ENCODE peak calls at places on chromosomes 3 and 15, in six cellular contexts. C is GM12865, G is fibroblast of mammary gland, A is LNCaP clone FGC, X is DND-41, Y is psoas muscle. I is an unnamed sample.

GRCh38 chr3:94413721-94414106 is 350.9 kb downstream of the NSUN3 start:
- DNase-seq in A (no peak), G (peak), Y (no peak), C (no peak), X (no peak), I (no peak)

GRCh38 chr3:31409389-31409788 is 123.3 kb upstream of the STT3B start:
- DNase-seq in Y (no peak), A (no peak), G (no peak), C (no peak), X (no peak), I (no peak)

GRCh38 chr3:121998030-121998580 is 23.9 kb downstream of the ILDR1 start:
- DNase-seq in C (peak), A (no peak), G (peak), X (no peak), Y (no peak), I (no peak)

GRCh38 chr15:84987949-84988624 is 6.4 kb downstream of the PDE8A start:
- DNase-seq in A (no peak), X (no peak), G (no peak), Y (no peak), C (no peak), I (no peak)

GRCh38 chr3:115581347-115582135 is 41.8 kb upstream of the GAP43 start:
- DNase-seq in C (no peak), G (peak), Y (peak), A (no peak), X (no peak), I (no peak)

GRCh38 chr15:57237282-57237642 is 139.0 kb upstream of the CGNL1 start:
- DNase-seq in A (no peak), G (no peak), Y (no peak), C (no peak), X (no peak), I (no peak)

GRCh38 chr3:4850928-4851265 is 128.3 kb upstream of the BHLHE40 start:
- DNase-seq in C (peak), X (no peak), A (no peak), Y (no peak), G (no peak), I (no peak)

GRCh38 chr15:65646486-65646885 is 24.7 kb downstream of the SLC24A1 start:
- DNase-seq in X (no peak), Y (no peak), C (no peak), A (no peak), G (peak), I (no peak)

GRCh38 chr15:85543741-85544155 is 163.3 kb downstream of the AKAP13 start:
- DNase-seq in A (peak), X (no peak), C (no peak), G (no peak), Y (peak), I (peak)

GRCh38 chr3:98726084-98726483 is 37.1 kb upstream of the ST3GAL6 start:
- DNase-seq in Y (no peak), X (no peak), A (no peak), G (no peak), C (no peak), I (no peak)

GRCh38 chr3:43001094-43001553 is 22.0 kb downstream of the GASK1A start:
- DNase-seq in Y (peak), A (peak), C (no peak), X (no peak), G (peak), I (peak)

GRCh38 chr15:48806151-48806550 is 4.7 kb downstream of the CEP152 start:
- DNase-seq in C (peak), A (no peak), G (peak), X (peak), Y (no peak), I (no peak)

GRCh38 chr3:27479816-27480543 is 4.2 kb downstream of the SLC4A7 start:
- DNase-seq in A (no peak), Y (no peak), G (no peak), X (no peak), C (no peak), I (no peak)

GRCh38 chr3:18670755-18671154 is 245.6 kb upstream of the SATB1 start:
- DNase-seq in X (no peak), G (no peak), A (no peak), Y (no peak), C (no peak), I (no peak)

GRCh38 chr3:193842832-193843446 is 249.9 kb downstream of the OPA1 start:
- DNase-seq in X (no peak), Y (no peak), G (no peak), C (no peak), A (no peak), I (no peak)

GRCh38 chr3:184040010-184040409 is 8.5 kb downstream of the HTR3D start:
- DNase-seq in G (peak), C (peak), Y (no peak), A (peak), X (no peak), I (no peak)

GRCh38 chr15:98954411-98954810 is 53.2 kb downstream of the PGPEP1L start:
- DNase-seq in C (no peak), Y (peak), G (peak), X (peak), A (peak), I (no peak)

GRCh38 chr3:194148383-194148782 is 12.4 kb downstream of the HES1 start:
- DNase-seq in Y (no peak), A (no peak), X (no peak), C (no peak), G (peak), I (no peak)

GRCh38 chr15:66935121-66935520 is 130.3 kb upstream of the SMAD3 start:
- DNase-seq in G (peak), C (no peak), A (no peak), X (no peak), Y (no peak), I (peak)

GRCh38 chr3:3119393-3119851 is 7.3 kb upstream of the TRNT1 start:
- DNase-seq in Y (no peak), X (no peak), C (peak), A (no peak), G (peak), I (no peak)

GRCh38 chr3:127568604-127569003 is 21.9 kb downstream of the TPRA1 start:
- DNase-seq in G (no peak), X (no peak), A (no peak), C (no peak), Y (no peak), I (no peak)

GRCh38 chr15:91887921-91888373 is 34.4 kb downstream of the SLCO3A1 start:
- DNase-seq in X (no peak), Y (no peak), A (no peak), C (no peak), G (peak), I (no peak)

GRCh38 chr15:31080618-31081017 is 20.9 kb downstream of the TRPM1 start:
- DNase-seq in Y (peak), A (no peak), C (no peak), G (no peak), X (no peak), I (peak)

DNA sequence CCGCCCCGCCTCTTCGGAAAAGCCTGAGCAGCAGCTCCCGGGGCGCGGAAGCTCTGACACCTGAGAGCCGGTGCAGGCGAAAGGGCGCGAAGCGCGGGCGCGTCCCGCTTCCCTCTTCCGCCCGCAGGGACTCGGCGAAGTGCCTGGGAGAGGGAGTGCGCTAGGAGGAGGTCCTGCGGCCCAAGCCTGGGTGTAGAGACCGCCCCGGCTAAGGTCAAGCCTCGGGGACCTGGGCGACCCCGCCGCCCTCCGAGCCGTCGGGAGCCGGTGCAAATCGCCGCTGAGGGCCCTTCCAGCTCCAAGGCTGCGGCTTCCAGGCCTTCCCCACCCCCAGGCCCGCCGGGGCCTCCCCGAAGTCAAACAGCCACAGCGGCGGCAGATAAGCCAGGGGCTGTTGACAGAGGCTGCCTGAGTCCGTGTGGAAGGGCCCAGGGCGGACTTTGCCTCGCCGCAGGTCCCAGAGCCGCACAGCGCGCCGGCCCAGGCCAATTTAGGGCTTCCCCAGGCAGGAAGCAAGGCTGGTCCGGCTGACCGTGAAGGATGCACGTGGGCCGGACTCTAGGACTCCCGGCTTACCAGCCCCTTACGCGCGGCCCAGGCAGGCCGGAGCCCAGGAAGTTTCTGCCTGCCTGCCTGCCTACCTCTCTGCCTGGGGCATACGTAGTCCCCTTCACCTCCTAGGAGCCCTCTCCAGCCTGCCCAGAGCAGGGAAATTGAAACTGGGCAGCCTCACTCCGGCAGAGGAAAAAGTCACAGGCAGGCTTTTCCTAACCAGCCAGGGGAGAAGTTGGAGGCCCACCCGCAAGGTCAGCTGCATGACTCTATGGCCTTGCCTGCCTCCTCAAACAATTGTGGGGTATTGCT is 2.3 kb downstream of the ITPKA start:
- DNase-seq in C (no peak), X (no peak), Y (peak), G (no peak), A (no peak), I (no peak)
- H3K4me3 ChIP-seq in C (peak), X (no peak), Y (peak), G (no peak), A (no peak), I (no peak)

GRCh38 chr3:125141596-125142417 is 70.7 kb downstream of the SLC12A8 start:
- DNase-seq in X (no peak), C (peak), A (no peak), Y (peak), G (no peak), I (peak)
- H3K4me3 ChIP-seq in X (no peak), C (peak), A (no peak), Y (peak), G (peak), I (peak)

GRCh38 chr3:52240059-52240885 is 1.3 kb upstream of the TWF2 start:
- DNase-seq in A (peak), G (peak), X (peak), Y (peak), C (peak), I (no peak)
- H3K4me3 ChIP-seq in A (peak), G (peak), X (peak), Y (peak), C (peak), I (peak)

GRCh38 chr3:106063909-106064308 is 195.1 kb upstream of the CBLB start:
- DNase-seq in X (no peak), A (no peak), C (no peak), G (no peak), Y (no peak), I (no peak)
- H3K4me3 ChIP-seq in X (no peak), A (no peak), C (no peak), G (no peak), Y (no peak), I (no peak)

DNA sequence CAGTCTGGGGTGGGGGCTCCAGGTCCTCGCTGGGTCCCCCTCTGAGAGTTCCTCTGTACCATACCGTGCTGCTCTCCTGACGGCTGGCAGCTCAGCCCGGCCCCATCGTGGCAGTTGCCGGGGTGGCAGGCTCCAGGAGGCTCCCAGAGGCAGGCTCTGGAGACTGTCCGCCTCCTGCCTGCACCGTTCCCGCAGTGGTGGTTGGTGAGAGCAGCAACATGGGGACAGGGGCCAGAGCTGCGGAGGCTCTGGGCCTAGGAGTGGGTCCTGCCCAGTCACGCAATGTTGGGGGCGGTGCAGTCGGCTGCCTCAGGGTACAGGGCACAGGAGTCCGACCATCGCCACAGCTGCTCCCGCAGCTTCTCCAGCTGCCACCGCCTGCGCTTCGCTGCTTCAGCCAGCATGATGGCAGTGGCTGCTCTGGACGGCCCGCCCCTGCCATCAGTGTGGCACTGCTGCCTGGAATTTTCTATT is 492.7 kb downstream of the AGBL1 start:
- DNase-seq in Y (no peak), X (no peak), C (no peak), G (no peak), A (no peak), I (peak)
- H3K4me3 ChIP-seq in Y (no peak), X (no peak), C (no peak), G (no peak), A (no peak), I (no peak)

GRCh38 chr3:123410149-123410515 is 38.8 kb downstream of the ADCY5 start:
- DNase-seq in A (no peak), G (no peak), X (no peak), Y (no peak), C (no peak), I (no peak)

GRCh38 chr3:123412076-123412475 is 36.8 kb downstream of the ADCY5 start:
- DNase-seq in C (no peak), Y (no peak), A (no peak), X (no peak), G (no peak), I (no peak)

GRCh38 chr3:123414958-123415792 is 33.7 kb downstream of the ADCY5 start:
- DNase-seq in C (no peak), G (no peak), A (no peak), X (no peak), Y (no peak), I (no peak)

GRCh38 chr3:123411340-123412040 is 37.4 kb downstream of the ADCY5 start:
- DNase-seq in Y (no peak), X (no peak), G (no peak), C (no peak), A (no peak), I (no peak)

GRCh38 chr3:123412811-123413588 is 35.9 kb downstream of the ADCY5 start:
- DNase-seq in X (no peak), Y (peak), G (no peak), A (no peak), C (no peak), I (no peak)
- H3K4me3 ChIP-seq in X (no peak), Y (no peak), G (no peak), A (no peak), C (no peak), I (no peak)

GRCh38 chr3:120057626-120058025 is 36.6 kb downstream of the GSK3B start:
- DNase-seq in G (no peak), A (no peak), Y (no peak), C (no peak), X (no peak), I (no peak)

GRCh38 chr3:120052685-120053084 is 41.6 kb downstream of the GSK3B start:
- DNase-seq in G (peak), C (no peak), Y (no peak), A (no peak), X (no peak), I (no peak)

GRCh38 chr3:120052225-120052624 is 42.0 kb downstream of the GSK3B start:
- DNase-seq in X (no peak), Y (no peak), G (no peak), A (no peak), C (peak), I (no peak)

GRCh38 chr3:120059081-120059864 is 35.0 kb downstream of the GSK3B start:
- DNase-seq in X (no peak), Y (no peak), G (no peak), C (no peak), A (no peak), I (no peak)

DNA sequence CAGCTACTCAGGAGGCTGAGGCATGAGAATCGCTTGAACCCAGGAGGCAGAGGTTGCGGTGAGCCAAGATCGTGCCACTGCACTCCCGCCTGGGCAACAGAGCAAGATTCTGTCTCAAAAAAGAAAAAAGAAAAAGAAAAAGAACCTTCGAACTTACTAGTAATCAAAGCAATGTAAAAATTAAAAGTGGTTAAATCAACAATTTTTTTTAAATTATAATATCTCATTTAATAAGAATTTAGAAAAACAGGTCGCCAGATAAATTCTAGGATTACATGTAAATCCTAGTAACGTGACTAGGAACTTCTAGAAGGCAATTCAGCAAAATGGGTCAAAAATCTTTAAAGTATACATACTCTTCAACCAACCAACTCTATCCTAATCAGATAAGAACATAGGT is 37.2 kb downstream of the GSK3B start:
- DNase-seq in X (no peak), Y (no peak), C (no peak), A (no peak), G (no peak), I (no peak)
- H3K4me3 ChIP-seq in X (no peak), Y (no peak), C (no peak), A (no peak), G (no peak), I (no peak)

GRCh38 chr15:41512512-41513281 is 930 bp downstream of the LTK start:
- DNase-seq in G (no peak), C (peak), X (no peak), Y (no peak), A (no peak), I (peak)
- H3K4me3 ChIP-seq in G (peak), C (no peak), X (no peak), Y (peak), A (no peak), I (peak)